ENCODE peak calls at places on chromosomes 16 and 17, in four cellular contexts. Z is HepG2, W is K562, V is GM12878. T is an unnamed sample.

GRCh38 chr16:87496101-87496801 is 3.4 kb upstream of the ZCCHC14 start:
- DNase-seq in Z (no peak), W (no peak), V (peak; percentile 8), T (no peak)

GRCh38 chr16:85735225-85735722 is 15.6 kb downstream of the C16orf74 start:
- DNase-seq in Z (no peak), W (no peak), V (peak; percentile 43), T (no peak)

GRCh38 chr16:67431077-67431804 is at the start of gene HSD11B2:
- DNase-seq in Z (no peak), W (peak; percentile 87), V (no peak), T (peak; percentile 75)

GRCh38 chr17:42227849-42228696 is 33.8 kb upstream of the GHDC start:
- DNase-seq in Z (no peak), W (no peak), V (no peak), T (no peak)

GRCh38 chr17:74805543-74805991 is 29.4 kb upstream of the NAT9 start:
- DNase-seq in Z (no peak), W (no peak), V (no peak), T (no peak)

GRCh38 chr16:85916141-85916890 is 17.4 kb downstream of the IRF8 start:
- DNase-seq in Z (peak; percentile 62), W (no peak), V (no peak), T (no peak)

GRCh38 chr16:28304214-28304613 is 11.9 kb downstream of the SBK1 start:
- DNase-seq in Z (peak; percentile 48), W (peak; percentile 79), V (no peak), T (peak; percentile 74)

GRCh38 chr16:2148714-2149629 is 547 bp downstream of the RAB26 start:
- DNase-seq in Z (no peak), W (peak; percentile 65), V (no peak), T (no peak)

GRCh38 chr17:1783271-1783670 is 21.4 kb downstream of the SERPINF1 start:
- DNase-seq in Z (no peak), W (no peak), V (no peak), T (no peak)

GRCh38 chr17:59381716-59382570 is 50.5 kb downstream of the YPEL2 start:
- DNase-seq in Z (no peak), W (no peak), V (no peak), T (no peak)

GRCh38 chr16:78783570-78784079 is 684.2 kb downstream of the WWOX start:
- DNase-seq in Z (no peak), W (no peak), V (no peak), T (no peak)

GRCh38 chr16:66522816-66523590 is 26.9 kb downstream of the TK2 start:
- DNase-seq in Z (no peak), W (no peak), V (no peak), T (no peak)

GRCh38 chr16:66605177-66605999 is 884 bp downstream of the CMTM3 start:
- DNase-seq in Z (peak; percentile 30), W (peak; percentile 84), V (no peak), T (peak; percentile 60)

GRCh38 chr17:61048398-61049106 is 351.1 kb upstream of the TBX2 start:
- DNase-seq in Z (no peak), W (no peak), V (no peak), T (no peak)

GRCh38 chr17:38705523-38705802 is 390 bp downstream of the MLLT6 start:
- DNase-seq in Z (no peak), W (peak; percentile 83), V (no peak), T (no peak)

GRCh38 chr17:21282231-21282630 is 2.3 kb upstream of the MAP2K3 start:
- DNase-seq in Z (no peak), W (no peak), V (no peak), T (no peak)

GRCh38 chr16:81241706-81242105 is 3.2 kb downstream of the BCO1 start:
- DNase-seq in Z (no peak), W (no peak), V (no peak), T (no peak)

GRCh38 chr16:22008215-22009142 is 568 bp downstream of the MOSMO start:
- DNase-seq in Z (no peak), W (no peak), V (no peak), T (peak; percentile 52)

GRCh38 chr17:15185625-15185991 is 79.5 kb downstream of the PMP22 start:
- DNase-seq in Z (no peak), W (no peak), V (no peak), T (no peak)

GRCh38 chr17:82388223-82388921 is 16.8 kb downstream of the UTS2R start:
- DNase-seq in Z (peak; percentile 55), W (peak; percentile 65), V (no peak), T (no peak)

GRCh38 chr17:45048795-45049563 is 2.5 kb downstream of the DCAKD start:
- DNase-seq in Z (peak; percentile 35), W (no peak), V (no peak), T (no peak)

GRCh38 chr17:67194134-67194533 is 50.9 kb downstream of the HELZ start:
- DNase-seq in Z (peak; percentile 50), W (no peak), V (no peak), T (no peak)

GRCh38 chr16:21162661-21163151 is 4.2 kb downstream of the LDAF1 start:
- DNase-seq in Z (no peak), W (no peak), V (no peak), T (no peak)

GRCh38 chr16:68751160-68751559 is 14.1 kb downstream of the CDH1 start:
- DNase-seq in Z (no peak), W (no peak), V (no peak), T (no peak)

GRCh38 chr16:23434380-23434779 is 18.6 kb downstream of the COG7 start:
- DNase-seq in Z (peak; percentile 83), W (peak; percentile 58), V (peak; percentile 40), T (no peak)

GRCh38 chr17:74153821-74154430 is 49.6 kb upstream of the RPL38 start:
- DNase-seq in Z (no peak), W (no peak), V (no peak), T (no peak)

GRCh38 chr16:87463722-87464690 is 28.8 kb downstream of the ZCCHC14 start:
- DNase-seq in Z (peak; percentile 30), W (no peak), V (no peak), T (no peak)

DNA sequence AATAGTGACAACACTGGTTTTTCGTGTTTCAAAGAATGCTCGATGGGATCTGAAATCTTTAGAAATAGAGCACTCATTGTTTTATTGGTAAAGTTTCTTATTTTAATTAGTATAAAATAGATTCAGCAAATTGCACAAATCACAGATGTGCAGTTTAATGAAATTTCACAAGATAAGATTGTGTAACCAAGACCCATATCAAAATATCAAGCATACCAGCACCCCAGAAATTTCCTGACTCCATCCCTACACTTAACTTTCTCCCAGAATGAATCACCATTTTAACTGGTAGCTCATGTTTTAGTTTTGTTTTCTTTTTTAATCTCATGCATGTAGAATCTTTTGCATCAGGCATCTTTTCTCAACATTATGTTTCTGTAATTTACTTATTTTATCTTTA is 185.9 kb downstream of the KCNJ2 start:
- DNase-seq in Z (no peak), W (no peak), V (no peak), T (no peak)
- TF ChIP-seq NR2C2 in Z (no peak), W (no peak), V (no peak), T (no peak)

GRCh38 chr16:30896203-30896889 is at the start of gene CTF1:
- DNase-seq in Z (peak; percentile 39), W (peak; percentile 86), V (no peak), T (peak; percentile 77)

GRCh38 chr16:30894540-30895368 is 877 bp upstream of the BCL7C start:
- DNase-seq in Z (no peak), W (no peak), V (no peak), T (no peak)

GRCh38 chr16:30895592-30896202 is 717 bp upstream of the CTF1 start:
- DNase-seq in Z (no peak), W (peak; percentile 55), V (no peak), T (no peak)

GRCh38 chr16:30899794-30900193 is 3.4 kb downstream of the CTF1 start:
- DNase-seq in Z (no peak), W (no peak), V (no peak), T (no peak)

DNA sequence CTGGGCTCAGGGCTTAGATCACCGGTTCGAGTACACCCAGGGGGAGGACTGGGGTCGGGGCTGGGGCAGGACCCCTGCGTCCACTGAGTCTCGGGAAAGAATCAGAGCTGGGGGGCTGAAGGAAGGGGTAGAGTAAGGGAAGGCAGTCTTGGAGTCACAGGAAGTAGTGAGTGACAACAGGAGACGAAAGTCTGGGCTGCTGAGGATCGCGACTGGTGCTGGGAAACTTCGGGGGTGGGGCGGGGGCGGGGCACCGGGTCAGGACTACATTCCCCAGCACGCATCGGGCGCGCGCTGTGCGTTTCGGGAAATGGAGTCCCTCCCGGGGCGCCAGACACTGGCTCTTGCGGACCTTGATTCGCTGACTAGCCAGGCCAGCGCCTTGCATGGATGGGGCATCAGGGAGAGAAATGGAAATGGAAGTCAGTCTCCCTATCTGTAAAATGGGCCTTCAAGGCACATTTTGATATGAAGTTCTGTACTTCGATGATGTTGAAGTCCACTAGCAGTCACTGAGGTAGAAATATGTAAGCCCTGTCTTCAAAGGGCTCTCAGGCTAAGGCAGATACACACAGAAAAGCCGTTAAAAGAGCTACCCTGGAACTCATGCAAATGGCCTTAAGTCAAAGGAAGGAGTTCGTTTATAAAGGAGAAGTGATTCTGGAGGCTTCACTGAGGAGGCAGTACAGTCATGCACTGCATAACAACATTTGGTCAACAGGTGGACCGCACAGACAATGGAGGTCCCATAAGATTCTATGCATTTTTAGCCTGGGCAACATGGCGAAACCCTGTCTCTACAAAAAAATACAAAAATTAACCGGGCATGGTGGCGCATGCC is 696 bp downstream of the CTF1 start:
- DNase-seq in Z (peak; percentile 87), W (peak; percentile 80), V (no peak), T (peak; percentile 94)
- TF ChIP-seq NR2C2 in Z (peak; percentile 81), W (peak; percentile 87), V (no peak), T (no peak)

GRCh38 chr17:33976816-33977215 is 278.3 kb upstream of the CCL2 start:
- DNase-seq in Z (no peak), W (no peak), V (no peak), T (no peak)
- TF ChIP-seq NR2C2 in Z (no peak), W (no peak), V (no peak), T (no peak)

GRCh38 chr17:55423535-55423934 is 1.9 kb upstream of the MMD start:
- DNase-seq in Z (no peak), W (no peak), V (no peak), T (no peak)

GRCh38 chr17:55418369-55419268 is 3.0 kb downstream of the MMD start:
- DNase-seq in Z (no peak), W (no peak), V (no peak), T (no peak)

GRCh38 chr17:55421179-55421934 is at the start of gene MMD:
- DNase-seq in Z (no peak), W (peak; percentile 51), V (no peak), T (peak; percentile 32)

GRCh38 chr17:55420067-55420775 is 1.4 kb downstream of the MMD start:
- DNase-seq in Z (no peak), W (no peak), V (no peak), T (no peak)

GRCh38 chr17:55420776-55421178 is 858 bp downstream of the MMD start:
- DNase-seq in Z (no peak), W (peak; percentile 22), V (no peak), T (peak; percentile 40)
- TF ChIP-seq NR2C2 in Z (no peak), W (no peak), V (no peak), T (no peak)

GRCh38 chr17:68511254-68511670 is 968 bp upstream of the PRKAR1A start:
- DNase-seq in Z (no peak), W (no peak), V (no peak), T (no peak)

GRCh38 chr17:68511671-68512246 is 471 bp upstream of the PRKAR1A start:
- DNase-seq in Z (peak; percentile 83), W (peak; percentile 81), V (no peak), T (peak; percentile 78)

GRCh38 chr17:68512247-68512966 is at the start of gene PRKAR1A:
- DNase-seq in Z (peak; percentile 92), W (peak; percentile 94), V (peak; percentile 72), T (peak; percentile 91)

GRCh38 chr17:68507581-68507980 is 4.6 kb upstream of the PRKAR1A start:
- DNase-seq in Z (no peak), W (no peak), V (no peak), T (no peak)

GRCh38 chr17:68509151-68510057 is 2.8 kb upstream of the PRKAR1A start:
- DNase-seq in Z (peak; percentile 77), W (no peak), V (no peak), T (no peak)
- TF ChIP-seq NR2C2 in Z (peak; percentile 57), W (peak; percentile 16), V (no peak), T (no peak)

T was measured in WTC11.